ENCODE peak calls at places on chromosome 14, in four cellular contexts. I, C, K and S are unnamed samples.

GRCh38 chr14:31834616-31835015 is 242.5 kb upstream of the ARHGAP5 start:
- DNase-seq in I (peak), C (no peak), K (peak), S (no peak)

GRCh38 chr14:96341323-96341722 is 21.8 kb downstream of the ATG2B start:
- DNase-seq in I (no peak), C (no peak), K (no peak), S (no peak)

GRCh38 chr14:104690266-104690711 is 871 bp downstream of the INF2 start:
- DNase-seq in I (no peak), C (no peak), K (no peak), S (no peak)

GRCh38 chr14:59354666-59355065 is 110.5 kb downstream of the GPR135 start:
- DNase-seq in I (peak), C (no peak), K (peak), S (no peak)

GRCh38 chr14:24232645-24233537 is at the start of gene GMPR2:
- DNase-seq in I (no peak), C (no peak), K (peak), S (no peak)

GRCh38 chr14:92998957-92999356 is 76.0 kb downstream of the CHGA start:
- DNase-seq in I (no peak), C (no peak), K (no peak), S (no peak)

GRCh38 chr14:101776315-101776714 is 14.8 kb downstream of the PPP2R5C start:
- DNase-seq in I (no peak), C (no peak), K (no peak), S (no peak)

GRCh38 chr14:101025131-101025530 is 121.6 kb upstream of the RTL1 start:
- DNase-seq in I (no peak), C (no peak), K (no peak), S (no peak)

GRCh38 chr14:61466249-61466904 is 145.0 kb downstream of the PRKCH start:
- DNase-seq in I (peak), C (no peak), K (peak), S (no peak)

GRCh38 chr14:70000601-70001000 is 121.4 kb downstream of the SMOC1 start:
- DNase-seq in I (no peak), C (no peak), K (peak), S (no peak)

GRCh38 chr14:85468815-85469214 is 61.1 kb upstream of the FLRT2 start:
- DNase-seq in I (no peak), C (no peak), K (no peak), S (no peak)

GRCh38 chr14:59116984-59117415 is 71.5 kb upstream of the DAAM1 start:
- DNase-seq in I (peak), C (no peak), K (peak), S (no peak)

GRCh38 chr14:62017651-62018230 is 255.5 kb downstream of the SNAPC1 start:
- DNase-seq in I (no peak), C (no peak), K (no peak), S (no peak)

GRCh38 chr14:96390965-96391292 is 999 bp upstream of the AK7 start:
- DNase-seq in I (no peak), C (no peak), K (no peak), S (no peak)

GRCh38 chr14:56855891-56856461 is 45.7 kb upstream of the OTX2 start:
- DNase-seq in I (no peak), C (no peak), K (no peak), S (peak)

GRCh38 chr14:44895716-44896115 is 66.0 kb downstream of the KLHL28 start:
- DNase-seq in I (peak), C (no peak), K (peak), S (no peak)

GRCh38 chr14:54329082-54329695 is 67.6 kb upstream of the CDKN3 start:
- DNase-seq in I (peak), C (no peak), K (peak), S (peak)

GRCh38 chr14:55052259-55052930 is 948 bp downstream of the MAPK1IP1L start:
- DNase-seq in I (peak), C (no peak), K (peak), S (no peak)